ENCODE peak calls at places on chromosomes 12 and 14, in ten cellular contexts. N is heart left ventricle, A is body of pancreas, S is A549, V is gastrocnemius medialis, C is stomach, Y is esophagus squamous epithelium, O is upper lobe of left lung, G is uterus, R is spleen. U is an unnamed sample.

GRCh38 chr14:62097072-62097471 is 334.9 kb downstream of the SNAPC1 start:
- DNase-seq in N (no peak), A (no peak), S (no peak), V (no peak), C (no peak), Y (no peak), O (no peak), G (no peak), R (no peak), U (no peak)

GRCh38 chr12:52971701-52972329 is 22.9 kb downstream of the KRT18 start:
- DNase-seq in N (no peak), A (no peak), S (peak; percentile 94), V (no peak), C (no peak), Y (no peak), O (no peak), G (no peak), R (no peak), U (no peak)

GRCh38 chr14:26636571-26636970 is 38.7 kb upstream of the NOVA1 start:
- DNase-seq in N (no peak), A (no peak), S (no peak), V (no peak), C (no peak), Y (no peak), O (no peak), G (no peak), R (no peak), U (no peak)

GRCh38 chr12:10641735-10642500 is 28.5 kb upstream of the MAGOHB start:
- DNase-seq in N (no peak), A (no peak), S (no peak), V (no peak), C (no peak), Y (no peak), O (no peak), G (no peak), R (no peak), U (no peak)

GRCh38 chr12:130198026-130198662 is 35.9 kb downstream of the FZD10 start:
- DNase-seq in N (no peak), A (no peak), S (no peak), V (no peak), C (peak; percentile 22), Y (no peak), O (peak; percentile 60), G (no peak), R (peak; percentile 63), U (no peak)

GRCh38 chr12:22658214-22658613 is 33.2 kb downstream of the ETNK1 start:
- DNase-seq in N (no peak), A (no peak), S (peak; percentile 45), V (no peak), C (no peak), Y (no peak), O (no peak), G (no peak), R (no peak), U (no peak)

GRCh38 chr14:38224328-38224727 is 16.6 kb downstream of the SSTR1 start:
- DNase-seq in N (no peak), A (no peak), S (no peak), V (no peak), C (no peak), Y (no peak), O (no peak), G (no peak), R (no peak), U (no peak)

GRCh38 chr14:59997966-59998365 is 78.0 kb downstream of the LRRC9 start:
- DNase-seq in N (no peak), A (no peak), S (no peak), V (no peak), C (no peak), Y (no peak), O (no peak), G (no peak), R (no peak), U (no peak)

GRCh38 chr12:93573552-93574223 is 1.2 kb downstream of the SOCS2 start:
- DNase-seq in N (no peak), A (no peak), S (no peak), V (no peak), C (no peak), Y (no peak), O (no peak), G (peak; percentile 62), R (no peak), U (peak; percentile 55)

GRCh38 chr12:93570552-93571359 is 1.7 kb upstream of the SOCS2 start:
- DNase-seq in N (peak; percentile 96), A (peak; percentile 95), S (peak; percentile 94), V (peak; percentile 87), C (peak; percentile 95), Y (peak; percentile 62), O (peak; percentile 97), G (peak; percentile 96), R (peak; percentile 94), U (peak; percentile 97)

GRCh38 chr12:93571360-93571853 is 1.1 kb upstream of the SOCS2 start:
- DNase-seq in N (peak; percentile 84), A (peak; percentile 75), S (peak; percentile 79), V (peak; percentile 27), C (peak; percentile 66), Y (no peak), O (peak; percentile 95), G (peak; percentile 87), R (peak; percentile 90), U (peak; percentile 85)

GRCh38 chr12:93572712-93573551 is 457 bp downstream of the SOCS2 start:
- DNase-seq in N (peak; percentile 58), A (peak; percentile 33), S (no peak), V (no peak), C (no peak), Y (no peak), O (peak; percentile 89), G (no peak), R (peak; percentile 84), U (peak; percentile 68)

DNA sequence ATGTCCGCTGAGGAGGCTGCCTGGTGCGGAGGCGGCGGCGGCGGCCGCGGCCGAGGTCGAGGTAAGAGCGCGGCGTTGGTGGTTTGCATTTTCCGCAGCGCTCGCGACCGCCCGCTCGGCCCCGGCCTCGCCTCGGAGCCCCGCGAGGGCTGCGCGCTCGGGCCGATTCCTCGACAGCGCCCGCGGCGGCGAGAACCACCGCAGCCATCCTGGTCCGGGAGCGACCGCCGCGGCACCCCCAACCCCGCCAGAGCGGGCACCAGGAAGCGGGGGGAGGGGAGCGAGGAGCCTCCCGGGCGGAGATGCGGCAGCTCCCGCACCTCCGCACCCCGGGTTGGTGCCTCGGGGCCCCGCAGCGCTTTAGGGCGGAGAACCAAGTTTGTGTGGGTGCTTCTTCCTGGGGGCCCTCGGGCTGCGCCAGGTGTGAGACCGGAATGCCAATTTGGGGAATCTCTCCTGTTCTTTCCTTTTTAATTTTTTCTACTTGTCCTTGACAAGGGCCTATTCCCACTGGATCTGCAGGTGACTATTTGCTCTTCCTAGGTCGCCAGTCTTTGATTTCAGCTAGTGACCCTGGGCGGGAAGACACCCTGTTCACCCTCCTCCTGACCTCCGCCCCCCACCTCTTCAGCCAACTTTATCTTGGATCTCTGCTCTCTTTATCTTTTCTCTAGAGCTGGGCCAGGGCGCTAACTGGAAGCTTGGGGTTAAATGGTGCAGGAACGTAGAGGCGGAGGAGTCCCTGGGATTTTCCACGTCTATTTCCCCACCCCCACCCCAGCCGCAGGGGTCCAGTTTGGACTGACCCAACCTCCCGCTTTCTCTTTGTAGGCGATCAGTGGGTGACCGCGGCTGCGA is at the start of gene SOCS2:
- DNase-seq in N (peak; percentile 57), A (peak; percentile 59), S (no peak), V (no peak), C (peak; percentile 31), Y (no peak), O (peak; percentile 92), G (peak; percentile 65), R (peak; percentile 83), U (peak; percentile 85)
- TF ChIP-seq POLR2A in N (no peak), A (no peak), S (no peak), V (no peak), C (no peak), Y (no peak), O (no peak), G (peak; percentile 19), R (no peak), U (no peak)

DNA sequence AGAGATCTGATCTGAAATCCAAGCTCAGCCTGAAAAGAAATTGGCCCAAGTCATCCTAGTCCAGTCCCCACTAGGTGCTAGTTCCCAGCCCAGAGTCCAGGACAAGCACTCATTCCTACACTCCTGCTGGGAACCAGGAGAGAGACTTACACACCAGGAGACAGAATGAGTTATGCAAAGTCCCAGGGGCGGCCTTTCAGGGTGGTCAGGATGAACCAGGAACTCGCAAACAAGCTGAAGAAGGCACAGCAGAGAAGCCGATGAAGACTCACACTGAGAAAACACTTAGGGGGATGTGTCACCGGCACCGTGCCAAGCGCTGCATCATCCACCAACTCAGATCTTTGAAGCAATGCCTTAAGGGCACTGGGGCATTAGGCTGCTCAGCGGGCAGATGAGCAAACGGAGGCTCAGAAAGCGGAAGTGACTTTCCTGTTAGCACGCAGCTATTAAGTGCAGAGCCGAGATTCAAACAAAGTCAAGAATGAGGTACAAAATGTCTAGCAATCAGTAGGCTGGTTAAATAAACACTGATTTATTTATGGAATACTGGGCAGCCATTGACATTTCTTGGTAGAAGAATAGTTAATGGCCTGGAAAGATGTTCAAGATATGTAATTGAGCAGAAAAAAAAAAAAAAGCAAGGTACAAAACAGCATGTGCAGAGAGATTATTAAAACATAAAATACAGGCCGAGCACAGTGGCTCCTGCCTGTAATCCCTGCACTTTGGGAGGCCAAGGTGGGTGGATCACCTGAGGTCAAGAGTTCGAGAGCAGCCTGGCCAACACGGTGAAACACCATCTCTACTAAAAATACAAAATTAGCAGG is 78.7 kb downstream of the LRRC74A start:
- DNase-seq in N (peak; percentile 51), A (peak; percentile 60), S (peak; percentile 99), V (peak; percentile 46), C (peak; percentile 56), Y (no peak), O (no peak), G (peak; percentile 71), R (peak; percentile 91), U (no peak)
- TF ChIP-seq POLR2A in N (no peak), A (no peak), S (no peak), V (no peak), C (no peak), Y (no peak), O (no peak), G (no peak), R (no peak), U (no peak)

DNA sequence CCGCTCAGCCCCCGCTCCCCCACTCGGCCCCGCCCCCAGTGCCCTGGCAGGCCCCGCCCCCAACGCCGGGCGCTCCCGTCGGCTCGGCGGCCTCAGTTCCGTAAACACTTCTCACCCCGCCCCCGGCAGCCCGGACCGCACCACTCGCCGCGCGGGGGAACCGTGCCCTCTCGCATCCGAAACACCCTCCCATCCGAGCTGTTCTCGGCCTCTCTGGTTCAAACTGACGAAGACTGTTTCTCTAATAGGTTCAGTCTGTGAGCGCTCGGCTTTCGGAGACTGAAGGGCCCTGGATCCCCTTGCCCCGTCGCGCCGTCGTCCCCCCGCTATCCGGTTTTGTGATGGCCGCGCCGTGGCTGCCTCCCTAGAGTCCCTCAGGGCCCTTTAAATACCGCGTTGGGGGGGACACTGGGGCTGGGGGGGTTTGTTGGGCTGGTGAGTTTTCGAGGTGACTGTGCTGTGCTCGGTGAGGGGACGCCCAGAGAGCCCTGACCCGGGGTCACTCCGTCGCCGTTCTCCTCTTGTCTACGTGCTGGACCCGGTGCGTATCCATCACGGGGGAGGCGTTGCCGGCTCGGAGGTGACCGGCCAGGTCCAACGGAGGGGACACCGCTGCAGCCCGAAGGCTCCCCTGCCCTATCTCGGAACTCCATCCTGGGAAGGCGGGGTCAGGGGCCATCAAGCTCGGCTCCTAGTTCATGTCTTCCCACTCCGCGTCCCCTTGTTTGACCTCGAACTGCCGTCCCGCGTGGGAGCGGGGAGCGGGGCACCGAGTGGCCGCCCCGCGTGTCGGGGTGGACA is at the start of gene TCP11L2:
- DNase-seq in N (peak; percentile 93), A (peak; percentile 91), S (peak; percentile 83), V (peak; percentile 86), C (peak; percentile 91), Y (peak; percentile 61), O (peak; percentile 98), G (peak; percentile 88), R (peak; percentile 98), U (peak; percentile 95)
- TF ChIP-seq POLR2A in N (peak; percentile 82), A (peak; percentile 49), S (no peak), V (peak; percentile 92), C (no peak), Y (peak; percentile 61), O (no peak), G (peak; percentile 37), R (no peak), U (peak; percentile 75)

GRCh38 chr14:77799863-77800730 is at the start of gene ADCK1:
- DNase-seq in N (peak; percentile 95), A (peak; percentile 94), S (peak; percentile 88), V (peak; percentile 97), C (peak; percentile 90), Y (peak; percentile 48), O (peak; percentile 98), G (peak; percentile 80), R (peak; percentile 97), U (peak; percentile 88)
- TF ChIP-seq POLR2A in N (peak; percentile 78), A (peak; percentile 75), S (peak; percentile 75), V (peak; percentile 83), C (no peak), Y (peak; percentile 42), O (no peak), G (peak; percentile 11), R (no peak), U (peak; percentile 80)